ENCODE peak calls at places on chromosomes 5 and 9, in four cellular contexts. A is naive thymus-derived CD8-positive, alpha-beta T cell; I is neural crest cell; E is activated CD8-positive, alpha-beta memory T cell treated with anti-CD3 and anti-CD28 coated beads for 24 hours. W is an unnamed sample.

GRCh38 chr9:132502480-132502879 is 79.9 kb upstream of the BARHL1 start:
- DNase-seq in A (no peak), I (no peak), E (no peak), W (no peak)

GRCh38 chr5:54804521-54804920 is 180.9 kb downstream of the ESM1 start:
- DNase-seq in A (no peak), I (no peak), E (no peak), W (no peak)

GRCh38 chr5:93006915-93007314 is 574.1 kb downstream of the NR2F1-AS1 start:
- DNase-seq in A (no peak), I (no peak), E (no peak), W (no peak)

GRCh38 chr5:139650689-139651501 is 2.7 kb downstream of the CXXC5 start:
- DNase-seq in A (no peak), I (no peak), E (no peak), W (no peak)

GRCh38 chr5:67264056-67264455 is 67.5 kb upstream of the CD180 start:
- DNase-seq in A (no peak), I (no peak), E (no peak), W (no peak)

GRCh38 chr5:132103969-132104391 is 30.4 kb downstream of the CSF2 start:
- DNase-seq in A (no peak), I (no peak), E (peak; percentile 76), W (no peak)

GRCh38 chr5:115460476-115460875 is 84.1 kb downstream of the FEM1C start:
- DNase-seq in A (no peak), I (no peak), E (no peak), W (no peak)

GRCh38 chr9:27749838-27750237 is 176.6 kb upstream of the C9orf72 start:
- DNase-seq in A (no peak), I (no peak), E (no peak), W (no peak)

GRCh38 chr5:72256536-72256935 is 63.5 kb downstream of the MRPS27 start:
- DNase-seq in A (no peak), I (no peak), E (no peak), W (no peak)

W was measured in stimulated activated naive CD4-positive, alpha-beta T cell.